ENCODE peak calls at places on chromosomes 11 and 22, in seven cellular contexts. B is mammary epithelial cell, R is fibroblast of mammary gland, U is cardiac muscle cell, Q is lower leg skin, J is bronchial epithelial cell, E is esophagus muscularis mucosa. H is an unnamed sample.

GRCh38 chr11:116517584-116517983 is 255.2 kb downstream of the BUD13 start:
- DNase-seq in B (no peak), R (no peak), U (no peak), Q (peak; percentile 12), J (no peak), E (no peak), H (no peak)

GRCh38 chr11:57460017-57460755 is at the start of gene RTN4RL2:
- DNase-seq in B (peak; percentile 32), R (peak; percentile 57), U (peak; percentile 62), Q (no peak), J (no peak), E (no peak), H (peak; percentile 44)

GRCh38 chr11:85946221-85946620 is 91.0 kb downstream of the CCDC83 start:
- DNase-seq in B (peak; percentile 37), R (no peak), U (peak; percentile 52), Q (no peak), J (no peak), E (no peak), H (no peak)

GRCh38 chr11:72576196-72576595 is 98.0 kb downstream of the PDE2A start:
- DNase-seq in B (no peak), R (no peak), U (no peak), Q (peak; percentile 29), J (no peak), E (no peak), H (no peak)

GRCh38 chr11:37643968-37644367 is 1045.9 kb upstream of the RAG2 start:
- DNase-seq in B (no peak), R (no peak), U (no peak), Q (no peak), J (no peak), E (no peak), H (no peak)

GRCh38 chr22:22882033-22882717 is 5.4 kb upstream of the IGLL5 start:
- DNase-seq in B (peak; percentile 13), R (no peak), U (no peak), Q (peak; percentile 75), J (peak; percentile 29), E (no peak), H (peak; percentile 37)

GRCh38 chr11:67056640-67057409 is at the start of gene RHOD:
- DNase-seq in B (peak; percentile 57), R (no peak), U (peak; percentile 49), Q (no peak), J (no peak), E (no peak), H (peak; percentile 74)

GRCh38 chr11:126339866-126340434 is 15.5 kb upstream of the ST3GAL4 start:
- DNase-seq in B (no peak), R (peak; percentile 77), U (peak; percentile 69), Q (no peak), J (no peak), E (no peak), H (peak; percentile 71)

GRCh38 chr11:76752321-76753175 is 30.6 kb upstream of the TSKU start:
- DNase-seq in B (no peak), R (peak; percentile 96), U (peak; percentile 93), Q (peak; percentile 97), J (peak; percentile 54), E (peak; percentile 93), H (peak; percentile 19)

GRCh38 chr22:41117127-41117965 is 25.0 kb downstream of the EP300 start:
- DNase-seq in B (no peak), R (no peak), U (no peak), Q (no peak), J (no peak), E (no peak), H (no peak)

GRCh38 chr11:35418847-35419712 is at the start of gene SLC1A2:
- DNase-seq in B (no peak), R (peak; percentile 25), U (peak; percentile 47), Q (no peak), J (no peak), E (no peak), H (peak; percentile 18)

GRCh38 chr11:111840143-111840542 is 31.2 kb downstream of the ALG9 start:
- DNase-seq in B (no peak), R (no peak), U (peak; percentile 32), Q (no peak), J (no peak), E (no peak), H (no peak)

GRCh38 chr22:34877506-34877905 is 188.5 kb upstream of the ISX start:
- DNase-seq in B (peak; percentile 28), R (no peak), U (no peak), Q (no peak), J (no peak), E (no peak), H (no peak)

GRCh38 chr11:116364357-116364756 is 408.4 kb downstream of the BUD13 start:
- DNase-seq in B (no peak), R (no peak), U (no peak), Q (no peak), J (no peak), E (no peak), H (no peak)

GRCh38 chr22:32205974-32206773 is 1.3 kb upstream of the RFPL2 start:
- DNase-seq in B (no peak), R (no peak), U (no peak), Q (no peak), J (no peak), E (peak; percentile 81), H (peak; percentile 24)

GRCh38 chr11:68212421-68213134 is 518 bp downstream of the KMT5B start:
- DNase-seq in B (peak; percentile 69), R (peak; percentile 68), U (peak; percentile 87), Q (peak; percentile 94), J (peak; percentile 21), E (no peak), H (peak; percentile 77)

GRCh38 chr11:58900479-58901420 is 38.5 kb upstream of the GLYATL1 start:
- DNase-seq in B (peak; percentile 85), R (peak; percentile 80), U (peak; percentile 88), Q (peak; percentile 92), J (peak; percentile 75), E (no peak), H (peak; percentile 85)

GRCh38 chr11:33344611-33345010 is 87.4 kb downstream of the HIPK3 start:
- DNase-seq in B (no peak), R (peak; percentile 24), U (peak; percentile 20), Q (no peak), J (no peak), E (no peak), H (no peak)

GRCh38 chr22:20130739-20131592 is 638 bp upstream of the ZDHHC8 start:
- DNase-seq in B (peak; percentile 61), R (peak; percentile 53), U (peak; percentile 88), Q (peak; percentile 94), J (peak; percentile 33), E (peak; percentile 93), H (peak; percentile 80)

GRCh38 chr11:80241766-80242165 is 800.9 kb upstream of the TENM4 start:
- DNase-seq in B (peak; percentile 62), R (no peak), U (peak; percentile 31), Q (no peak), J (peak; percentile 95), E (no peak), H (no peak)

GRCh38 chr11:79431535-79431934 is 9.3 kb downstream of the TENM4 start:
- DNase-seq in B (peak; percentile 94), R (peak; percentile 94), U (no peak), Q (no peak), J (peak; percentile 95), E (peak; percentile 31), H (no peak)

GRCh38 chr11:133995066-133995465 is 38.3 kb upstream of the IGSF9B start:
- DNase-seq in B (no peak), R (no peak), U (no peak), Q (no peak), J (no peak), E (no peak), H (no peak)

GRCh38 chr22:17540481-17540880 is 22.8 kb upstream of the SLC25A18 start:
- DNase-seq in B (no peak), R (no peak), U (no peak), Q (peak; percentile 54), J (no peak), E (no peak), H (no peak)
- TF ChIP-seq CTCF in B (no peak), R (no peak), U (no peak), Q (no peak), J (no peak), E (no peak), H (no peak)

DNA sequence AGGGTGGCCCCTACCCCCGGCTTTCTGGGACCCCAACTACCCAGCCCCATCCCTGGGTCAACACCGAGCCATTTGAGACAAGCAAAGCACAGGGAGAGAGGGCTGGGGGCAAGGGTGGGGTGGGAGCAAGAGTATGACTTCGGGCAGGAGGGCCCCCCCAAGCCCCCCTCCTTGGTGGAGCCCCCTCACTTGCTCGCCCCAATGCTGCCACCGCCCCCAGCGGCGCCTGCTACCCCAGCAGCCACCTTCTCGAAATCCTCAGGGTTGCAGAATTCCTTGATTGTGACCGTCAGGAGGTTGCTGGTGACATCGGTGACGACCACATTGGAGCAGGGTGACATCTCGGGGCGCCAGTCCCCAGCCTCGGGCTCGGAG is 6.0 kb downstream of the CBX6 start:
- DNase-seq in B (no peak), R (no peak), U (no peak), Q (no peak), J (no peak), E (no peak), H (no peak)
- TF ChIP-seq CTCF in B (no peak), R (no peak), U (no peak), Q (no peak), J (no peak), E (no peak), H (no peak)

DNA sequence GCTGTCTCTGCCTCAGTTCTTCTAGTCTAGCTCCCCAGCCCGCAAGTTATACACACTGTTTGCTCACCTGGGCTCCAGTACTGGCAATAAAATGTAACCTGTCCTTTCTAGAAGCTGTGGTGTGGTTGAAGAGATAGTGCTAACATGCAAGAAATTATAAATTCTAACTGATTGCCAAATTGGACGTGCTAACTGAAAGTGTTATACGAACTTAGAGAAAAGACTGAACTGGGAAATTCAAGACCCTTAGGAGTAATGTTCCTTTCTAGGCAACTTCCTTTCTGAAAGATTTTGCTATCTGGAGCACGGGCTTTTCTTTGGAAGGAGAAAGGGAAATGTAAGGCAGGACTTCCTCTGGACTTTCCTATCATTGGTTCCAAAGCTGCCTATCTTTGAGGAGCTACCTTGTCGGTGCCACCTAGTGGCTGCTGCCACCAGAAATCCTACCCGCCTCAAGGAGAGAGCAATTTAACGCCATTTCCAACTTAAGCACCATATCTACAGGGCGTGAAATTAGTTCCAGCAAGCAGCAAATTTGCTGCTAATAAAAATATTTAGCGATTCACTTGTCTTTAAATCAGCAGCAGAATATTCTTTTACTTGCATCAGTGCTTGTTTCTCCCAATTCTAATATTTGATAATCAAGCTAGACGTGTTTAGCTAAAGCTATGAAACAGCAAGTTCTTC is 12.7 kb upstream of the TMEM218 start:
- DNase-seq in B (peak; percentile 12), R (peak; percentile 79), U (peak; percentile 66), Q (no peak), J (peak; percentile 52), E (no peak), H (no peak)
- TF ChIP-seq CTCF in B (peak; percentile 16), R (peak; percentile 63), U (peak; percentile 44), Q (no peak), J (peak; percentile 43), E (peak; percentile 35), H (no peak)

DNA sequence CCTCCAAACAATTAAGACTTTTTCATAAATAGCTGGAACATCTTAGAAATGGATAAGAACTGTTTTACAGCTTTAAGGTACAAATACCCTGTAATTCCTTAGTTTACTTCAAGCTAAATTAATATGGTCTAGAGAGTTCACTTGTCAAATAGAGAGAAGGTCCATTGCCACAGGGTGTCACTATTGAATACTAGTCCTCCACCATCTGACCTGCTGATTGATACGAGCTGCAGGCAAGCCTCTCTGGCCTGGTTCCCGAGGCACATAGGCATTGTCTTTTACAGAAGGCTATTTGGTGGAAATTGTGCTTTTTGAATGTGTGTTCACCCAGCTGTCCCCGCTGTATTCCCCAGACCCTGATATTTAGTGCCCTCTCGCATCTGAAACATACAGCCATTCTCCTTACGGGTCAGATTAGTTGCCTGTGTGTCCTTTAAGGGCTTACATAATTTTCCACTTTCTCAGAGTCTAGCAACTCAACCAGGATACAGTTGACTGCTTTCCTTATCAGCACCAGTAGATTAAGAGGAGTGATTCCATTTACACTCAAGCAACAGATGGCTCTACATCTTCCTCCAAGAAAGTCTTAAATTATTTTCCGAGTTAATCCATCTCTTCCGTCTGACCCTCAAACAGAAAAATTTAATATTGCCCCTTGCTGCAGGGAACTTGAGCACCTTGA is 788.8 kb upstream of the FAT3 start:
- DNase-seq in B (no peak), R (no peak), U (no peak), Q (no peak), J (peak; percentile 12), E (no peak), H (no peak)
- TF ChIP-seq CTCF in B (peak; percentile 3), R (no peak), U (no peak), Q (no peak), J (no peak), E (no peak), H (no peak)

H was measured in Calu3.